ENCODE peak calls at places on chromosomes 16 and 17, in five cellular contexts. N, C, B, S and M are unnamed samples.

GRCh38 chr17:72903522-72903921 is 189.0 kb downstream of the SLC39A11 start:
- DNase-seq in N (no peak), C (no peak), B (no peak), S (no peak), M (no peak)

GRCh38 chr17:45235071-45236001 is 13.7 kb downstream of the FMNL1 start:
- DNase-seq in N (peak; percentile 88), C (peak; percentile 60), B (peak; percentile 85), S (peak; percentile 20), M (no peak)

GRCh38 chr17:73420897-73421296 is 109.1 kb upstream of the CDC42EP4 start:
- DNase-seq in N (peak; percentile 66), C (no peak), B (no peak), S (no peak), M (no peak)

GRCh38 chr17:18139092-18139491 is 30.5 kb downstream of the MYO15A start:
- DNase-seq in N (no peak), C (no peak), B (no peak), S (no peak), M (no peak)

GRCh38 chr17:48307814-48308411 is 122.1 kb downstream of the SKAP1 start:
- DNase-seq in N (peak; percentile 36), C (peak; percentile 18), B (no peak), S (no peak), M (no peak)

GRCh38 chr17:20172378-20172775 is 163.2 kb downstream of the SPECC1 start:
- DNase-seq in N (no peak), C (no peak), B (no peak), S (no peak), M (no peak)

GRCh38 chr16:25374556-25374955 is 116.9 kb upstream of the ZKSCAN2 start:
- DNase-seq in N (no peak), C (no peak), B (no peak), S (no peak), M (no peak)

GRCh38 chr16:65490296-65490695 is 368.4 kb upstream of the CDH11 start:
- DNase-seq in N (no peak), C (no peak), B (no peak), S (no peak), M (no peak)

GRCh38 chr17:74960739-74961342 is 11.7 kb downstream of the HID1 start:
- DNase-seq in N (peak; percentile 97), C (no peak), B (no peak), S (no peak), M (no peak)

GRCh38 chr17:41773190-41773588 is 13.3 kb downstream of the JUP start:
- DNase-seq in N (peak; percentile 83), C (no peak), B (peak; percentile 86), S (no peak), M (no peak)

GRCh38 chr16:13332713-13333255 is 431.4 kb downstream of the SHISA9 start:
- DNase-seq in N (no peak), C (no peak), B (no peak), S (no peak), M (no peak)

GRCh38 chr16:70646260-70647241 is at the start of gene IL34:
- DNase-seq in N (no peak), C (no peak), B (peak; percentile 93), S (no peak), M (no peak)

GRCh38 chr17:7132511-7133094 is 18.0 kb upstream of the ASGR2 start:
- DNase-seq in N (peak; percentile 43), C (peak; percentile 79), B (no peak), S (no peak), M (no peak)

GRCh38 chr16:84571010-84571409 is 46.9 kb downstream of the COTL1 start:
- DNase-seq in N (no peak), C (no peak), B (no peak), S (no peak), M (no peak)

GRCh38 chr17:10614536-10615155 is 42.5 kb downstream of the MYH3 start:
- DNase-seq in N (peak; percentile 51), C (no peak), B (peak; percentile 65), S (no peak), M (peak; percentile 37)

GRCh38 chr17:68763551-68763950 is 162.4 kb upstream of the FAM20A start:
- DNase-seq in N (no peak), C (no peak), B (no peak), S (no peak), M (no peak)

GRCh38 chr16:749010-749409 is 8.2 kb upstream of the CIAO3 start:
- DNase-seq in N (no peak), C (no peak), B (no peak), S (no peak), M (no peak)

GRCh38 chr16:2919511-2920255 is 8.0 kb downstream of the FLYWCH1 start:
- DNase-seq in N (peak; percentile 69), C (peak; percentile 30), B (peak; percentile 76), S (no peak), M (peak; percentile 56)

GRCh38 chr16:57689772-57690558 is 4.6 kb upstream of the DRC7 start:
- DNase-seq in N (no peak), C (peak; percentile 60), B (no peak), S (no peak), M (no peak)

GRCh38 chr17:44198721-44199552 is 747 bp downstream of the ATXN7L3 start:
- DNase-seq in N (peak; percentile 87), C (peak; percentile 30), B (peak; percentile 80), S (no peak), M (no peak)

GRCh38 chr17:2144701-2145100 is 89.8 kb downstream of the HIC1 start:
- DNase-seq in N (no peak), C (no peak), B (no peak), S (no peak), M (no peak)

GRCh38 chr17:22512997-22513538 is 820.7 kb downstream of the KCNJ18 start:
- DNase-seq in N (no peak), C (no peak), B (no peak), S (no peak), M (no peak)

GRCh38 chr17:29070795-29071194 is 27.9 kb downstream of the PIPOX start:
- DNase-seq in N (no peak), C (no peak), B (no peak), S (no peak), M (no peak)

GRCh38 chr17:416293-417206 is 63.9 kb upstream of the RPH3AL start:
- DNase-seq in N (no peak), C (peak; percentile 11), B (no peak), S (no peak), M (no peak)

GRCh38 chr17:21177401-21177800 is 36.6 kb downstream of the TMEM11 start:
- DNase-seq in N (no peak), C (no peak), B (no peak), S (no peak), M (no peak)

GRCh38 chr16:88943741-88944140 is 33.3 kb downstream of the CBFA2T3 start:
- DNase-seq in N (no peak), C (no peak), B (no peak), S (no peak), M (no peak)

GRCh38 chr17:1060991-1061390 is 64.1 kb downstream of the TIMM22 start:
- DNase-seq in N (no peak), C (no peak), B (peak; percentile 90), S (no peak), M (no peak)

GRCh38 chr17:16304832-16305231 is 48.4 kb downstream of the CENPV start:
- DNase-seq in N (no peak), C (no peak), B (no peak), S (no peak), M (no peak)

GRCh38 chr17:36525113-36525512 is 9.6 kb downstream of the MYO19 start:
- DNase-seq in N (no peak), C (no peak), B (no peak), S (no peak), M (no peak)

GRCh38 chr16:648071-648785 is 937 bp upstream of the WDR90 start:
- DNase-seq in N (no peak), C (no peak), B (no peak), S (no peak), M (no peak)

GRCh38 chr17:77692571-77693161 is 265.8 kb upstream of the TNRC6C start:
- DNase-seq in N (no peak), C (no peak), B (no peak), S (no peak), M (no peak)

GRCh38 chr17:42456223-42457106 is 2.2 kb upstream of the ATP6V0A1 start:
- DNase-seq in N (no peak), C (no peak), B (no peak), S (no peak), M (no peak)

GRCh38 chr16:64225696-64226095 is 896.2 kb downstream of the CDH11 start:
- DNase-seq in N (no peak), C (no peak), B (no peak), S (no peak), M (no peak)

GRCh38 chr17:18323007-18323406 is 7.9 kb downstream of the SMCR8 start:
- DNase-seq in N (no peak), C (no peak), B (no peak), S (no peak), M (no peak)

GRCh38 chr17:68101992-68102758 is 66.6 kb downstream of the KPNA2 start:
- DNase-seq in N (peak; percentile 39), C (no peak), B (no peak), S (no peak), M (peak; percentile 9)

GRCh38 chr17:59221159-59221847 is 992 bp downstream of the GDPD1 start:
- DNase-seq in N (no peak), C (no peak), B (no peak), S (no peak), M (no peak)